ENCODE peak calls at places on chromosome 18, in ten cellular contexts. M is RKO; Q is ovary; X is stimulated activated CD4-positive, alpha-beta T cell treated with anti-CD3 and anti-CD28 coated beads, Interleukin-12 subunit alpha, Interleukin-12 subunit beta, amount 100 ng/mL, for 4 hours; D is GOT3; U is mucosa of gallbladder; H is substantia nigra; P is IMR-90; N is amygdala; R is NCI-H1436 treated with DMSO at 0.1 percent for 48 hours. A is an unnamed sample.

GRCh38 chr18:76621184-76621583 is 126.1 kb upstream of the ZNF516 start:
- DNase-seq in H (no peak), X (no peak), Q (no peak), P (peak), N (no peak), R (no peak), M (no peak), D (no peak), U (no peak), A (no peak)

GRCh38 chr18:13562494-13563029 is 163.8 kb downstream of the FAM210A start:
- DNase-seq in R (no peak), Q (no peak), U (no peak), P (no peak), N (no peak), X (peak), H (no peak), D (no peak), M (no peak), A (no peak)

GRCh38 chr18:42363446-42363845 is 408.4 kb downstream of the PIK3C3 start:
- DNase-seq in X (no peak), N (no peak), U (no peak), D (no peak), P (no peak), H (no peak), Q (no peak), R (no peak), M (no peak), A (peak)

GRCh38 chr18:2570772-2571199 is 519 bp downstream of the METTL4 start:
- DNase-seq in X (no peak), D (peak), U (peak), H (peak), P (peak), R (no peak), M (peak), N (peak), Q (peak), A (peak)

GRCh38 chr18:72456802-72457201 is 87.3 kb downstream of the CBLN2 start:
- DNase-seq in N (no peak), P (peak), Q (no peak), U (no peak), H (no peak), D (no peak), M (no peak), X (no peak), R (no peak), A (no peak)

GRCh38 chr18:71831039-71831438 is 713.1 kb downstream of the CBLN2 start:
- DNase-seq in N (no peak), H (no peak), D (no peak), Q (no peak), M (peak), X (no peak), P (peak), R (no peak), U (no peak), A (no peak)

GRCh38 chr18:58669731-58670379 is 1.4 kb upstream of the MALT1 start:
- DNase-seq in D (no peak), H (no peak), R (peak), Q (no peak), U (no peak), P (peak), X (no peak), N (no peak), M (peak), A (no peak)

GRCh38 chr18:76588591-76589303 is 93.7 kb upstream of the ZNF516 start:
- DNase-seq in R (no peak), D (no peak), U (no peak), N (no peak), P (no peak), X (no peak), Q (no peak), H (no peak), M (no peak), A (peak)

GRCh38 chr18:34510926-34511325 is 199.2 kb upstream of the DTNA start:
- DNase-seq in Q (no peak), N (no peak), D (no peak), M (no peak), R (no peak), P (no peak), U (no peak), H (no peak), X (no peak), A (no peak)

GRCh38 chr18:13301691-13302469 is 83.3 kb downstream of the LDLRAD4 start:
- DNase-seq in X (no peak), N (no peak), R (no peak), P (no peak), U (no peak), D (no peak), H (no peak), M (no peak), Q (no peak), A (no peak)

GRCh38 chr18:46622999-46623398 is 34.0 kb downstream of the LOXHD1 start:
- DNase-seq in D (no peak), N (no peak), X (no peak), U (no peak), H (no peak), M (peak), Q (no peak), P (peak), R (no peak), A (no peak)

GRCh38 chr18:13455470-13455869 is 236.9 kb downstream of the LDLRAD4 start:
- DNase-seq in X (no peak), H (no peak), M (no peak), R (no peak), D (no peak), Q (no peak), N (no peak), P (no peak), U (no peak), A (no peak)

GRCh38 chr18:51890762-51891161 is 449.2 kb upstream of the DCC start:
- DNase-seq in N (no peak), P (peak), X (no peak), H (no peak), D (no peak), R (peak), U (peak), Q (no peak), M (peak), A (no peak)

GRCh38 chr18:26976206-26976605 is 110.7 kb upstream of the AQP4 start:
- DNase-seq in H (no peak), N (no peak), M (no peak), Q (no peak), U (no peak), D (no peak), P (no peak), X (no peak), R (no peak), A (no peak)

GRCh38 chr18:45448871-45449270 is 166.4 kb upstream of the SLC14A2 start:
- DNase-seq in U (no peak), X (no peak), N (no peak), H (no peak), R (no peak), P (no peak), Q (no peak), M (no peak), D (no peak), A (peak)

GRCh38 chr18:49238433-49239042 is 221.9 kb downstream of the DYM start:
- DNase-seq in P (peak), U (no peak), Q (no peak), M (peak), D (no peak), R (no peak), N (no peak), X (no peak), H (no peak), A (peak)

GRCh38 chr18:73150199-73150598 is 282.4 kb upstream of the NETO1 start:
- DNase-seq in U (no peak), R (no peak), X (no peak), N (no peak), H (no peak), P (no peak), Q (no peak), M (no peak), D (no peak), A (no peak)

GRCh38 chr18:7317804-7318231 is 86.9 kb downstream of the LRRC30 start:
- DNase-seq in M (no peak), R (no peak), U (no peak), Q (no peak), P (no peak), X (no peak), D (no peak), H (no peak), N (no peak), A (no peak)

GRCh38 chr18:34222396-34223163 is 2.1 kb downstream of the NOL4 start:
- DNase-seq in X (no peak), D (no peak), P (no peak), Q (no peak), N (peak), H (no peak), M (no peak), U (no peak), R (peak), A (peak)

GRCh38 chr18:59546164-59546563 is 151.1 kb downstream of the CCBE1 start:
- DNase-seq in D (no peak), H (no peak), N (no peak), Q (no peak), X (no peak), U (no peak), R (no peak), M (no peak), P (peak), A (no peak)

GRCh38 chr18:3262234-3263171 is 570 bp downstream of the MYL12B start:
- DNase-seq in P (no peak), N (no peak), D (no peak), Q (no peak), M (peak), H (no peak), X (peak), U (no peak), R (no peak), A (no peak)

GRCh38 chr18:59070181-59070912 is 69.3 kb upstream of the SEC11C start:
- DNase-seq in R (peak), U (peak), M (peak), N (peak), H (peak), D (peak), X (peak), P (peak), Q (peak), A (peak)

GRCh38 chr18:38262666-38263065 is 697.1 kb upstream of the CELF4 start:
- DNase-seq in R (no peak), U (no peak), X (no peak), P (no peak), Q (no peak), M (no peak), H (no peak), N (no peak), D (no peak), A (no peak)

GRCh38 chr18:62767321-62767720 is 52.0 kb downstream of the PHLPP1 start:
- DNase-seq in U (no peak), D (no peak), Q (no peak), R (no peak), M (no peak), N (no peak), P (no peak), H (no peak), X (no peak), A (no peak)

GRCh38 chr18:37334494-37335125 is 231.0 kb downstream of the CELF4 start:
- DNase-seq in M (no peak), U (no peak), N (no peak), H (no peak), P (peak), R (no peak), X (no peak), Q (no peak), D (no peak), A (no peak)

GRCh38 chr18:31680836-31681568 is 3.4 kb downstream of the B4GALT6 start:
- DNase-seq in M (peak), U (no peak), X (no peak), Q (no peak), R (no peak), H (no peak), D (no peak), P (no peak), N (no peak), A (no peak)

GRCh38 chr18:22228930-22229329 is 59.5 kb downstream of the GATA6 start:
- DNase-seq in R (no peak), M (peak), U (no peak), P (peak), Q (no peak), D (no peak), N (no peak), X (no peak), H (no peak), A (no peak)

GRCh38 chr18:48197819-48198218 is 211.4 kb downstream of the ZBTB7C start:
- DNase-seq in N (no peak), R (no peak), H (no peak), M (no peak), X (no peak), U (no peak), D (no peak), Q (no peak), P (no peak), A (no peak)

GRCh38 chr18:41754332-41754731 is 200.7 kb upstream of the PIK3C3 start:
- DNase-seq in M (no peak), R (no peak), Q (no peak), N (no peak), U (no peak), P (no peak), H (no peak), D (no peak), X (no peak), A (no peak)

GRCh38 chr18:31097666-31098065 is 4.6 kb downstream of the DSC2 start:
- DNase-seq in R (no peak), P (no peak), X (no peak), N (no peak), M (no peak), Q (no peak), D (no peak), H (no peak), U (no peak), A (no peak)

GRCh38 chr18:46182633-46183401 is 78.6 kb downstream of the HAUS1 start:
- DNase-seq in N (no peak), X (no peak), R (no peak), D (no peak), P (peak), M (no peak), U (no peak), H (no peak), Q (no peak), A (no peak)

GRCh38 chr18:50158866-50159653 is 35.9 kb downstream of the MYO5B start:
- DNase-seq in R (no peak), P (no peak), Q (no peak), M (no peak), D (no peak), U (peak), N (no peak), H (no peak), X (no peak), A (no peak)

GRCh38 chr18:56470679-56471345 is 167.6 kb downstream of the TXNL1 start:
- DNase-seq in X (no peak), U (no peak), D (no peak), Q (peak), R (no peak), H (no peak), N (no peak), M (no peak), P (no peak), A (no peak)

GRCh38 chr18:78836838-78837237 is 142.8 kb upstream of the SALL3 start:
- DNase-seq in D (no peak), R (no peak), M (no peak), U (no peak), N (no peak), Q (no peak), H (no peak), X (no peak), P (no peak), A (no peak)

GRCh38 chr18:79221136-79221535 is 151.9 kb downstream of the ATP9B start:
- DNase-seq in P (no peak), N (no peak), X (no peak), D (no peak), M (no peak), R (no peak), U (no peak), Q (no peak), H (no peak), A (no peak)

GRCh38 chr18:55763298-55763697 is 175.3 kb upstream of the TCF4 start:
- DNase-seq in D (no peak), P (peak), R (no peak), N (no peak), M (no peak), H (no peak), Q (no peak), X (no peak), U (no peak), A (no peak)

GRCh38 chr18:75205760-75206109 is 3.2 kb downstream of the PTGR3 start:
- DNase-seq in M (no peak), R (no peak), N (no peak), D (no peak), U (no peak), P (peak), H (no peak), X (no peak), Q (peak), A (no peak)

GRCh38 chr18:58254873-58255511 is 211.0 kb downstream of the NEDD4L start:
- DNase-seq in U (no peak), M (no peak), D (no peak), N (no peak), X (no peak), P (peak), R (no peak), Q (no peak), H (no peak), A (no peak)

GRCh38 chr18:67133669-67134068 is 382.9 kb downstream of the DSEL start:
- DNase-seq in P (no peak), N (no peak), H (no peak), M (no peak), R (peak), Q (no peak), D (no peak), X (no peak), U (no peak), A (no peak)